ENCODE peak calls at places on chromosomes 2 and 18, in four cellular contexts. Y is mesendoderm; U is effector memory CD4-positive, alpha-beta T cell; T is right atrium auricular region. I is an unnamed sample.
A peak's percentile ranks its signal among the peaks of the same experiment; 100 is the strongest.

GRCh38 chr2:128635361-128635900 is 316.8 kb upstream of the HS6ST1 start:
- DNase-seq in Y (peak; percentile 37), U (no peak), T (peak; percentile 53), I (peak; percentile 23)

GRCh38 chr2:99926986-99927385 is 215.4 kb downstream of the AFF3 start:
- DNase-seq in Y (no peak), U (no peak), T (no peak), I (no peak)

GRCh38 chr2:28687640-28688039 is 64.0 kb upstream of the PPP1CB start:
- DNase-seq in Y (no peak), U (no peak), T (no peak), I (no peak)

GRCh38 chr2:202171246-202171833 is 67.1 kb downstream of the SUMO1 start:
- DNase-seq in Y (peak; percentile 57), U (no peak), T (no peak), I (peak; percentile 81)

GRCh38 chr2:204226305-204226861 is 289.8 kb downstream of the ICOS start:
- DNase-seq in Y (no peak), U (no peak), T (no peak), I (no peak)

GRCh38 chr2:24492283-24493272 is 1.5 kb downstream of the NCOA1 start:
- DNase-seq in Y (peak; percentile 35), U (no peak), T (no peak), I (no peak)

GRCh38 chr2:128386066-128386465 is 67.4 kb upstream of the HS6ST1 start:
- DNase-seq in Y (no peak), U (no peak), T (no peak), I (no peak)

GRCh38 chr2:73952499-73953446 is 26.1 kb downstream of the DGUOK start:
- DNase-seq in Y (no peak), U (no peak), T (peak; percentile 40), I (peak; percentile 80)

GRCh38 chr2:40213071-40213470 is 238.8 kb downstream of the SLC8A1 start:
- DNase-seq in Y (peak; percentile 28), U (no peak), T (no peak), I (no peak)

GRCh38 chr2:171893824-171894611 is at the start of gene SLC25A12:
- DNase-seq in Y (peak; percentile 90), U (peak; percentile 47), T (peak; percentile 74), I (peak; percentile 86)

GRCh38 chr2:200121931-200122330 is 166.5 kb downstream of the MAIP1 start:
- DNase-seq in Y (no peak), U (no peak), T (no peak), I (no peak)

GRCh38 chr18:79916128-79916494 is 35.3 kb downstream of the SLC66A2 start:
- DNase-seq in Y (no peak), U (no peak), T (no peak), I (no peak)

GRCh38 chr2:202158796-202159195 is 79.6 kb downstream of the SUMO1 start:
- DNase-seq in Y (no peak), U (no peak), T (no peak), I (no peak)

GRCh38 chr2:73285162-73285739 is 973 bp upstream of the FBXO41 start:
- DNase-seq in Y (no peak), U (no peak), T (no peak), I (no peak)

GRCh38 chr2:46657042-46657504 is 177.7 kb downstream of the TMEM247 start:
- DNase-seq in Y (peak; percentile 66), U (no peak), T (no peak), I (no peak)

GRCh38 chr2:45024600-45025291 is 15.5 kb upstream of the SIX2 start:
- DNase-seq in Y (peak; percentile 73), U (no peak), T (peak; percentile 73), I (peak; percentile 64)

GRCh38 chr2:21022792-21023367 is 21.0 kb downstream of the APOB start:
- DNase-seq in Y (no peak), U (no peak), T (no peak), I (no peak)

GRCh38 chr2:226118471-226119429 is 680.9 kb downstream of the IRS1 start:
- DNase-seq in Y (no peak), U (no peak), T (no peak), I (no peak)

GRCh38 chr2:11576398-11576797 is 42.6 kb downstream of the GREB1 start:
- DNase-seq in Y (no peak), U (no peak), T (no peak), I (no peak)

GRCh38 chr2:130873700-130874346 is 37.1 kb downstream of the ARHGEF4 start:
- DNase-seq in Y (peak; percentile 72), U (peak; percentile 54), T (peak; percentile 74), I (peak; percentile 54)

GRCh38 chr2:195404650-195405049 is 252.4 kb upstream of the SLC39A10 start:
- DNase-seq in Y (no peak), U (no peak), T (no peak), I (no peak)

GRCh38 chr2:148124271-148124670 is 103.4 kb downstream of the MBD5 start:
- DNase-seq in Y (peak; percentile 1), U (no peak), T (no peak), I (no peak)

GRCh38 chr2:85873679-85874078 is 15.1 kb downstream of the ST3GAL5 start:
- DNase-seq in Y (peak; percentile 36), U (no peak), T (no peak), I (no peak)

GRCh38 chr2:158953926-158954763 is 14.3 kb upstream of the TANC1 start:
- DNase-seq in Y (no peak), U (no peak), T (peak; percentile 85), I (peak; percentile 59)

GRCh38 chr2:136091899-136092298 is 26.1 kb downstream of the CXCR4 start:
- DNase-seq in Y (no peak), U (no peak), T (no peak), I (no peak)

GRCh38 chr2:85619617-85620016 is 3.6 kb downstream of the USP39 start:
- DNase-seq in Y (no peak), U (no peak), T (no peak), I (no peak)

GRCh38 chr18:68418881-68419280 is 296.0 kb downstream of the TMX3 start:
- DNase-seq in Y (no peak), U (no peak), T (no peak), I (no peak)

GRCh38 chr2:187982668-187983067 is 309.0 kb upstream of the GULP1 start:
- DNase-seq in Y (no peak), U (no peak), T (no peak), I (no peak)

GRCh38 chr2:199806179-199806578 is 44.8 kb downstream of the FTCDNL1 start:
- DNase-seq in Y (no peak), U (no peak), T (no peak), I (no peak)

GRCh38 chr2:120740765-120741513 is 5.3 kb downstream of the GLI2 start:
- DNase-seq in Y (peak; percentile 92), U (no peak), T (peak; percentile 59), I (peak; percentile 64)

GRCh38 chr18:76380791-76381405 is 114.1 kb downstream of the ZNF516 start:
- DNase-seq in Y (peak; percentile 81), U (no peak), T (no peak), I (no peak)

GRCh38 chr2:171965661-171966060 is 34.1 kb upstream of the METAP1D start:
- DNase-seq in Y (no peak), U (no peak), T (no peak), I (no peak)

GRCh38 chr18:32289480-32290075 is 99.7 kb downstream of the MEP1B start:
- DNase-seq in Y (peak; percentile 82), U (no peak), T (no peak), I (peak; percentile 36)

GRCh38 chr2:62340981-62341624 is 145.2 kb downstream of the B3GNT2 start:
- DNase-seq in Y (peak; percentile 83), U (no peak), T (no peak), I (no peak)

GRCh38 chr2:47227532-47228166 is 72.5 kb upstream of the STPG4 start:
- DNase-seq in Y (no peak), U (no peak), T (no peak), I (no peak)

GRCh38 chr2:101697124-101697793 is at the start of gene MAP4K4:
- DNase-seq in Y (peak; percentile 90), U (peak; percentile 70), T (peak; percentile 80), I (peak; percentile 78)

GRCh38 chr18:12000072-12000659 is 18.9 kb downstream of the IMPA2 start:
- DNase-seq in Y (no peak), U (no peak), T (no peak), I (no peak)

GRCh38 chr2:64730551-64731305 is 77.0 kb upstream of the SERTAD2 start:
- DNase-seq in Y (peak; percentile 52), U (peak; percentile 9), T (peak; percentile 82), I (peak; percentile 86)

GRCh38 chr2:183696028-183696427 is 571.8 kb downstream of the NUP35 start:
- DNase-seq in Y (no peak), U (no peak), T (no peak), I (no peak)
- H3K4me1 ChIP-seq in Y (no peaks in the 10 kb centered on the region), U (no peaks in the 10 kb centered on the region), T (no peaks in the 10 kb centered on the region), I (no peaks in the 10 kb centered on the region)

DNA sequence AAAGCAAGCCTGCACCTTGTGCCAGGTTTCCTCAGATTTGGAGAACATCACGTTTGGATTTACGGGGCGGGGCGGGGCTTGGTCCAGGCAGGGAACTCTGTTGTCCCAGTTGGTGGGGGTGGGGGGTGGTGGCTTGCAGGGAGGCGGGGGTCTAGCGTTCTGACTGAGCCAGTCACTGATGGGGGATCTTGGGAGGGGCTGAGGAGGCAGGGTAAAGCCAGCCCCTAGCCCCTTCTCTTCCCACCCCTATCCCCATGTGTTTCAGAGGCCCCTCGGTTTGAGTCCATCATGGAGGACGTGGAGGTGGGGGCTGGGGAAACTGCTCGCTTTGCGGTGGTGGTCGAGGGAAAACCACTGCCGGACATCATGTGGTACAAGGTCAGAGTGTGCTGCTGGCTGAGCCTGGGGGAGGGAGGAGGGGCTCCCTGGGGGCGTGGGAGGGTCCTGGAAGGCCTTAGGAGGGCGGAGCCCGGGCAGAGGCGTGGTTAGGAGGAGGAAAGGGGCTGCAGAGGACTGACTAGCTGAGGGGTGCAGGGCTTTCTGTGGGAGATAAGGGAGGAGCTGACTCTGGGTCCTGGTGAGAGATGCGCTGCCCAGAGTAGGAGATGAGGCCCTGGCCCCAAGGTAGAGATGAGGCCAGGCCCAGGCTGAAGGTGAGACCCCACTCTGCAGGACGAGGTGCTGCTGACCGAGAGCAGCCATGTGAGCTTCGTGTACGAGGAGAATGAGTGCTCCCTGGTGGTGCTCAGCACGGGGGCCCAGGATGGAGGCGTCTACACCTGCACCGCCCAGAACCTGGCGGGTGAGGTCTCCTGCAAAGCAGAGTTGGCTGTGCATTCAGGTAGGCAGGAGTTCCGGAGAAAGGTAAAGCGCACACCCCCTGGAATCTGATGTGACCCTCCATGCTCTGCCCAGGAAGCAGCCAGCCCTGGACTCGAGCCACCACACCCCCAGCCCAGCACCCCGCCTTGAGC is 21.8 kb upstream of the GMPPA start:
- DNase-seq in Y (peak; percentile 86), U (no peak), T (no peak), I (no peak)
- H3K4me1 ChIP-seq in Y (no peaks in the 10 kb centered on the region), U (peaks cover 3% of the 10 kb centered on the region), T (peaks cover 38% of the 10 kb centered on the region), I (no peaks in the 10 kb centered on the region)

GRCh38 chr2:96546797-96547196 is 10.2 kb downstream of the ARID5A start:
- DNase-seq in Y (no peak), U (no peak), T (no peak), I (no peak)
- H3K4me1 ChIP-seq in Y (no peaks in the 10 kb centered on the region), U (peaks cover 33% of the 10 kb centered on the region), T (peaks cover 6% of the 10 kb centered on the region), I (peaks cover 8% of the 10 kb centered on the region)

GRCh38 chr2:179272406-179273192 is 8.0 kb upstream of the SESTD1 start:
- DNase-seq in Y (no peak), U (no peak), T (no peak), I (no peak)
- H3K4me1 ChIP-seq in Y (no peaks in the 10 kb centered on the region), U (no peaks in the 10 kb centered on the region), T (peaks cover 14% of the 10 kb centered on the region), I (no peaks in the 10 kb centered on the region)

I was measured in upper lobe of left lung.